ENCODE peak calls at places on chromosomes 13 and 19, in six cellular contexts. G, J, K, P, F and T are unnamed samples.

GRCh38 chr13:57264965-57265364 is 98.0 kb downstream of the PRR20E start:
- DNase-seq in G (no peak), J (no peak), K (no peak), P (no peak), F (no peak), T (no peak)

GRCh38 chr19:54415208-54415900 is at the start of gene TTYH1:
- DNase-seq in G (no peak), J (no peak), K (no peak), P (no peak), F (no peak), T (no peak)

GRCh38 chr19:662207-662961 is 630 bp downstream of the RNF126 start:
- DNase-seq in G (no peak), J (no peak), K (peak; percentile 78), P (no peak), F (peak; percentile 85), T (peak; percentile 67)

GRCh38 chr19:46191356-46191755 is 38.2 kb upstream of the IGFL1 start:
- DNase-seq in G (no peak), J (no peak), K (no peak), P (no peak), F (no peak), T (no peak)

GRCh38 chr19:10120538-10121198 is 969 bp upstream of the EIF3G start:
- DNase-seq in G (no peak), J (no peak), K (no peak), P (no peak), F (no peak), T (no peak)

GRCh38 chr13:113531041-113531873 is 40.7 kb upstream of the DCUN1D2 start:
- DNase-seq in G (peak; percentile 67), J (no peak), K (no peak), P (no peak), F (no peak), T (no peak)

GRCh38 chr19:16208064-16208759 is 10.5 kb downstream of the AP1M1 start:
- DNase-seq in G (peak; percentile 20), J (no peak), K (no peak), P (no peak), F (no peak), T (no peak)

GRCh38 chr13:113967206-113967720 is 6.6 kb downstream of the C13orf46 start:
- DNase-seq in G (no peak), J (no peak), K (no peak), P (no peak), F (no peak), T (no peak)

GRCh38 chr19:18317998-18318800 is 4.7 kb downstream of the LSM4 start:
- DNase-seq in G (no peak), J (no peak), K (no peak), P (no peak), F (peak; percentile 60), T (no peak)

GRCh38 chr19:53388168-53388567 is 6.8 kb upstream of the ZNF765 start:
- DNase-seq in G (no peak), J (no peak), K (no peak), P (no peak), F (no peak), T (no peak)

GRCh38 chr19:6076675-6077463 is 33.4 kb downstream of the RFX2 start:
- DNase-seq in G (peak; percentile 87), J (peak; percentile 83), K (no peak), P (no peak), F (no peak), T (no peak)

GRCh38 chr13:85631801-85632200 is 167.4 kb downstream of the SLITRK6 start:
- DNase-seq in G (no peak), J (no peak), K (no peak), P (no peak), F (no peak), T (no peak)

GRCh38 chr19:52689804-52690394 is 44.9 kb downstream of the ZNF611 start:
- DNase-seq in G (peak; percentile 79), J (peak; percentile 79), K (no peak), P (peak; percentile 26), F (no peak), T (no peak)

GRCh38 chr19:23823952-23824389 is 65.3 kb upstream of the ZNF681 start:
- DNase-seq in G (no peak), J (no peak), K (peak; percentile 89), P (no peak), F (no peak), T (no peak)

GRCh38 chr19:54325194-54325621 is 12.2 kb upstream of the LILRA5 start:
- DNase-seq in G (no peak), J (no peak), K (peak; percentile 55), P (no peak), F (peak; percentile 68), T (peak; percentile 33)

GRCh38 chr13:110557610-110558305 is 3.8 kb downstream of the RAB20 start:
- DNase-seq in G (no peak), J (no peak), K (no peak), P (no peak), F (no peak), T (no peak)

GRCh38 chr13:53138369-53139036 is 109.9 kb downstream of the OLFM4 start:
- DNase-seq in G (no peak), J (no peak), K (no peak), P (no peak), F (no peak), T (no peak)

GRCh38 chr19:13796301-13797057 is 1.2 kb downstream of the ZSWIM4 start:
- DNase-seq in G (peak; percentile 94), J (peak; percentile 93), K (no peak), P (peak; percentile 71), F (no peak), T (no peak)

GRCh38 chr13:110425444-110425780 is 118.3 kb downstream of the COL4A2 start:
- DNase-seq in G (no peak), J (peak; percentile 64), K (no peak), P (no peak), F (no peak), T (no peak)

GRCh38 chr13:90445179-90445578 is 902.3 kb upstream of the MIR17HG start:
- DNase-seq in G (no peak), J (no peak), K (no peak), P (no peak), F (no peak), T (no peak)

GRCh38 chr19:7970716-7971448 is 27.4 kb upstream of the TIMM44 start:
- DNase-seq in G (no peak), J (no peak), K (peak; percentile 32), P (no peak), F (no peak), T (no peak)

GRCh38 chr19:6362351-6362801 is 1.0 kb downstream of the CLPP start:
- DNase-seq in G (no peak), J (no peak), K (no peak), P (no peak), F (peak; percentile 67), T (peak; percentile 68)

GRCh38 chr19:53112286-53112685 is 9.1 kb upstream of the ZNF160 start:
- DNase-seq in G (no peak), J (no peak), K (no peak), P (no peak), F (no peak), T (no peak)

GRCh38 chr13:24348797-24349515 is 39.6 kb downstream of the C1QTNF9 start:
- DNase-seq in G (no peak), J (no peak), K (no peak), P (no peak), F (no peak), T (no peak)

GRCh38 chr19:8635422-8635821 is 5.0 kb downstream of the NFILZ start:
- DNase-seq in G (no peak), J (no peak), K (no peak), P (no peak), F (no peak), T (no peak)

GRCh38 chr19:46426506-46427162 is 2.1 kb downstream of the PNMA8C start:
- DNase-seq in G (peak; percentile 86), J (no peak), K (no peak), P (no peak), F (no peak), T (peak; percentile 2)

DNA sequence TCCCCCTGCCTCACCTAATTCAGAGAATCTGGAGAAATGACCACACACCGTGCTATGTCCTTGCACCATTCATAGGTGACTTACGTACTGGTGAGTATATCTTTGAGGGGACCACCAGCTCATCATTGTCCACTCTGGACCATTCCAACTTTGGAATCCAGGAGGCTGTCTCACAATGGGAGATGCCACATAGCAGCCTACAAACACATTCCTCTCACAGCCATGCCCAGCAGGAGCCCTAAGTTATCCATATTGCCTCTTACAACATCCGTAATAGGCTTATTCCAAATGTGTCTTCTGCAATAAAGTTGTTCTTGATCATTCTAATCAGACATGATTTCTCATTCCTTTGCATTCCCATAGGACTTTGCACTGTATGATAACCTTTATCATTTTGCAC is 436.7 kb downstream of the EFNB2 start:
- DNase-seq in G (no peak), J (no peak), K (no peak), P (no peak), F (no peak), T (no peak)
- H3K27ac ChIP-seq in G (no peak overlapping the region), J (no peak overlapping the region), K (no peak overlapping the region), P (no peak overlapping the region), F (no peak overlapping the region), T (no peak overlapping the region)

GRCh38 chr19:41930926-41931592 is 2.8 kb upstream of the ERFL start:
- DNase-seq in G (no peak), J (no peak), K (no peak), P (no peak), F (no peak), T (no peak)
- H3K4me3 ChIP-seq in G (no peak overlapping the region), J (no peak overlapping the region), K (no peak overlapping the region), P (no peak overlapping the region), F (no peak overlapping the region), T (no peak overlapping the region)

DNA sequence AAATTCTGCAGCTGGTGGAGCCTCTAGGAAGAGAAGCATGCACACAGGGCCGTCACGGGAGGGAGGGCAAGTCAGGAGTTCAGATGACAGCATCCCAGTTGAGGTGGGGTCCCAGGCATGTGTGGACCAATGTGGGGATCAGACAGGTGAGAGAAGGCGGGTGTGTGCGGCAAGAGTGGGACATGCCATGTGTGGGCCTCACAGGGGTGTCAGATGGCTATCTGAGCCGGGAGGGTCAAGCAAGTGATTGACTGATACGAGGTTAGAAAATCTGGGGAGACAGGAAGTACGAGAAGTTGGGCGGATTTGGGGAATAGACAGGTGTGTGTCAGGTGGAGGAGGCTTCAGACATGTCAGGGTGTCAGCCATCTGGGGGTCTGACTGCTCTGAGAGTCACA is 8.9 kb downstream of the RASGRP4 start:
- DNase-seq in G (no peak), J (no peak), K (no peak), P (no peak), F (no peak), T (no peak)
- H3K27ac ChIP-seq in G (no peak overlapping the region), J (no peak overlapping the region), K (no peak overlapping the region), P (no peak overlapping the region), F (peak overlapping the region; percentile 52), T (peak overlapping the region; percentile 73)

GRCh38 chr13:60227168-60227567 is 63.4 kb upstream of the DIAPH3 start:
- DNase-seq in G (no peak), J (no peak), K (no peak), P (no peak), F (no peak), T (no peak)

GRCh38 chr13:60226507-60226906 is 62.8 kb upstream of the DIAPH3 start:
- DNase-seq in G (no peak), J (no peak), K (no peak), P (no peak), F (no peak), T (no peak)

GRCh38 chr13:60229708-60230272 is 66.1 kb upstream of the DIAPH3 start:
- DNase-seq in G (no peak), J (no peak), K (no peak), P (no peak), F (no peak), T (no peak)

DNA sequence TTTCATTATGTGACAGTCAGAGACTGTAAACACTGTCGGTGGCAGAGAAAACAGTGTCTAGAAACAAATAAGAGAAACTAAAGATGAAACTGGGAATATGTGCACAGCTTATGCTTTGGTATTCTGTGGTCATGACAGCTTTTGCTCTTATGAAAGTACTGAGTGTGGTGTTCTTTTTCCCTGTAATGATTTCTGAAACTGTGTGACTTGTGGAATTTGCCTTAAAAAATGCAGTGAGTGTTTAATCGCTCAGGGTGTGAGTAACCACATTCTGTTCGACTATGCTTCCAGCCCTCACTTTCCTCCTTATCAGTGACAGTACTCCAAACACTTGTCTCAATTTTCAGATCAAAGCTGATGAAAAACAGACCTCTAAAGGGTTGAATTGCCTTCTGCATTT is 66.9 kb upstream of the DIAPH3 start:
- DNase-seq in G (no peak), J (no peak), K (peak; percentile 49), P (no peak), F (no peak), T (no peak)
- H3K4me3 ChIP-seq in G (no peak overlapping the region), J (no peak overlapping the region), K (no peak overlapping the region), P (no peak overlapping the region), F (no peak overlapping the region), T (no peak overlapping the region)